ENCODE peak calls at places on chromosomes 1 and 21, in nine cellular contexts. N, W, Q, V, P, H, X, R and J are unnamed samples.

GRCh38 chr1:6342031-6342430 is 51.5 kb downstream of the ACOT7 start:
- DNase-seq in N (no peak), X (no peak), H (no peak), W (no peak), P (no peak), Q (no peak), V (no peak), R (no peak), J (no peak)

GRCh38 chr1:200258447-200259375 is 151.1 kb downstream of the ZNF281 start:
- DNase-seq in Q (no peak), R (no peak), N (no peak), H (no peak), P (peak), V (no peak), X (no peak), W (no peak), J (no peak)

GRCh38 chr1:24027838-24028468 is 47.8 kb upstream of the SRSF10 start:
- DNase-seq in X (no peak), P (peak), H (no peak), W (peak), Q (peak), N (no peak), V (no peak), R (no peak), J (peak)

GRCh38 chr1:172108494-172108893 is 267.2 kb downstream of the DNM3 start:
- DNase-seq in X (no peak), P (no peak), Q (peak), W (no peak), V (no peak), R (no peak), H (no peak), N (no peak), J (no peak)

GRCh38 chr1:1226566-1227362 is 5.0 kb downstream of the SDF4 start:
- DNase-seq in N (no peak), H (no peak), X (no peak), P (no peak), V (no peak), W (no peak), Q (no peak), R (no peak), J (no peak)

GRCh38 chr1:67372136-67372535 is 58.1 kb downstream of the SERBP1 start:
- DNase-seq in N (no peak), X (no peak), Q (no peak), H (no peak), P (no peak), V (no peak), W (peak), R (no peak), J (no peak)

GRCh38 chr21:28892550-28893111 is 100.0 kb downstream of the LTN1 start:
- DNase-seq in Q (no peak), H (no peak), R (no peak), V (no peak), X (no peak), W (no peak), N (no peak), P (no peak), J (no peak)

GRCh38 chr1:1318131-1318652 is 6.3 kb downstream of the INTS11 start:
- DNase-seq in V (no peak), X (peak), P (no peak), H (no peak), W (peak), R (peak), N (peak), Q (peak), J (peak)

GRCh38 chr1:160400284-160400645 is at the start of gene VANGL2:
- DNase-seq in N (peak), V (peak), R (no peak), P (peak), Q (no peak), H (peak), X (no peak), W (peak), J (peak)

GRCh38 chr1:210359255-210359654 is 30.6 kb downstream of the HHAT start:
- DNase-seq in W (no peak), R (no peak), P (no peak), H (no peak), X (no peak), N (no peak), V (no peak), Q (no peak), J (no peak)

GRCh38 chr21:15414057-15414456 is 315.7 kb upstream of the USP25 start:
- DNase-seq in P (peak), V (no peak), X (no peak), Q (no peak), N (no peak), W (no peak), R (no peak), H (no peak), J (no peak)

GRCh38 chr1:177343445-177343844 is 172.7 kb downstream of the BRINP2 start:
- DNase-seq in N (no peak), V (no peak), X (no peak), R (no peak), H (no peak), Q (peak), P (no peak), W (no peak), J (no peak)

GRCh38 chr1:172917972-172918371 is 132.8 kb downstream of the TNFSF18 start:
- DNase-seq in P (no peak), X (peak), Q (peak), N (no peak), W (peak), V (no peak), R (no peak), H (no peak), J (peak)

GRCh38 chr21:44702973-44703730 is 6.2 kb downstream of the KRTAP10-12 start:
- DNase-seq in Q (no peak), V (peak), H (peak), X (no peak), P (no peak), N (no peak), W (no peak), R (no peak), J (no peak)

GRCh38 chr1:27525296-27526271 is 35.6 kb upstream of the WASF2 start:
- DNase-seq in H (peak), Q (peak), P (no peak), R (peak), N (peak), V (peak), W (peak), X (no peak), J (no peak)
- H3K4me3 ChIP-seq in H (no peak), Q (no peak), P (no peak), R (no peak), N (peak), V (peak), W (peak), X (peak), J (no peak)

DNA sequence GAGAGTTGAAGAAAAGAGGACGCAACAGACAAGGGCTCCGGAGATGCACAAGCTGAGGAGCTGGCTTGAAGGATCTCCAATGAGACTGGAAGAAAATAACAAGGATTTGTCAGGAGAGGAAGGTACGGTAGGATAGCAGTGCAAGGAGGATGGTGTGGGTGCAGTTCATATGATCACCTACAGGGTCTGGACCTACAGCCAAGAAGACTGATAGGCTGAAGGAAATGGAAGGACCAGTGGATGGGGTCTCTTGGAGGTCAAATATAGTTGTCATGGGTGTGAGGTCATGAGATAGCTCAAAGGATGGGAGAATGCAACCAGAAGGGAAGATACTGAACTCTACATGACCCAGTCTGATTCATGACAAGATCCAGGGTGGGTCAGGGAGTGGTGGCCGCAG is 15.2 kb upstream of the KANK4 start:
- DNase-seq in R (no peak), Q (no peak), H (no peak), P (no peak), N (no peak), V (no peak), X (no peak), W (no peak), J (no peak)
- TF ChIP-seq CTCF in R (no peak), Q (no peak), H (peak), P (no peak), N (no peak), V (no peak), X (no peak), W (no peak), J (no peak)

GRCh38 chr1:19458815-19459417 is 26.4 kb downstream of the CAPZB start:
- DNase-seq in H (no peak), X (no peak), Q (no peak), V (no peak), N (no peak), P (no peak), R (no peak), W (no peak), J (no peak)
- H3K4me3 ChIP-seq in H (no peak), X (no peak), Q (no peak), V (peak), N (no peak), P (no peak), R (no peak), W (no peak), J (no peak)

GRCh38 chr1:33328817-33329216 is 7.9 kb upstream of the A3GALT2 start:
- DNase-seq in P (no peak), Q (no peak), R (no peak), H (no peak), V (no peak), W (no peak), X (no peak), N (no peak), J (no peak)

GRCh38 chr1:33329600-33330305 is 8.9 kb upstream of the A3GALT2 start:
- DNase-seq in X (no peak), H (no peak), R (no peak), P (no peak), W (no peak), V (no peak), Q (no peak), N (no peak), J (no peak)

GRCh38 chr1:33326690-33327300 is 5.9 kb upstream of the A3GALT2 start:
- DNase-seq in Q (no peak), V (no peak), H (no peak), R (no peak), X (no peak), N (no peak), W (no peak), P (no peak), J (no peak)

GRCh38 chr1:33330376-33330890 is 9.5 kb upstream of the A3GALT2 start:
- DNase-seq in Q (no peak), H (no peak), X (no peak), R (no peak), V (no peak), W (no peak), P (no peak), N (no peak), J (no peak)

GRCh38 chr1:33327587-33328325 is 6.9 kb upstream of the A3GALT2 start:
- DNase-seq in H (no peak), V (no peak), Q (peak), P (no peak), X (peak), W (peak), R (peak), N (peak), J (peak)
- TF ChIP-seq CTCF in H (no peak), V (no peak), Q (no peak), P (no peak), X (peak), W (no peak), R (no peak), N (no peak), J (no peak)

DNA sequence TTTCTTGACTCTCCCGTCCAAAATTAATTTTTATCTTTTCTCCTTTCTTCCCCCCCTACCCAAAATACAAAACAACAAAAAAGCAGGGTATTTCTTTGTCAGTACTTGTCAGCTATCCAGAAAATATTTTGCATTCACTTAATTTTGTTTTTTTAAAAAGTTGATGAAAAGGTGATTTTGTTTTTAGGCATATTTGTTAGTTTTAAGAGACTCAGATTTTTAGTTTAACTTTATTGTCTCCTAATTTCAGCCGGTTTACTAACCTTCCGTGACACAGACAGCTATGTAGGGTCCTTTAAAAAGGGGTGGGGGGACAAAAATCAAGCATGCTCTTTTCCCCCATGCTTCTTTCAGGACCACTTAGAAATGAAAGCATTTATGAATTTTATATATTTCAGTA is 1.5 kb downstream of the PBX1 start:
- DNase-seq in P (no peak), N (no peak), X (no peak), V (no peak), W (no peak), H (no peak), R (no peak), Q (no peak), J (no peak)
- H3K4me3 ChIP-seq in P (peak), N (peak), X (peak), V (no peak), W (peak), H (peak), R (peak), Q (peak), J (peak)

DNA sequence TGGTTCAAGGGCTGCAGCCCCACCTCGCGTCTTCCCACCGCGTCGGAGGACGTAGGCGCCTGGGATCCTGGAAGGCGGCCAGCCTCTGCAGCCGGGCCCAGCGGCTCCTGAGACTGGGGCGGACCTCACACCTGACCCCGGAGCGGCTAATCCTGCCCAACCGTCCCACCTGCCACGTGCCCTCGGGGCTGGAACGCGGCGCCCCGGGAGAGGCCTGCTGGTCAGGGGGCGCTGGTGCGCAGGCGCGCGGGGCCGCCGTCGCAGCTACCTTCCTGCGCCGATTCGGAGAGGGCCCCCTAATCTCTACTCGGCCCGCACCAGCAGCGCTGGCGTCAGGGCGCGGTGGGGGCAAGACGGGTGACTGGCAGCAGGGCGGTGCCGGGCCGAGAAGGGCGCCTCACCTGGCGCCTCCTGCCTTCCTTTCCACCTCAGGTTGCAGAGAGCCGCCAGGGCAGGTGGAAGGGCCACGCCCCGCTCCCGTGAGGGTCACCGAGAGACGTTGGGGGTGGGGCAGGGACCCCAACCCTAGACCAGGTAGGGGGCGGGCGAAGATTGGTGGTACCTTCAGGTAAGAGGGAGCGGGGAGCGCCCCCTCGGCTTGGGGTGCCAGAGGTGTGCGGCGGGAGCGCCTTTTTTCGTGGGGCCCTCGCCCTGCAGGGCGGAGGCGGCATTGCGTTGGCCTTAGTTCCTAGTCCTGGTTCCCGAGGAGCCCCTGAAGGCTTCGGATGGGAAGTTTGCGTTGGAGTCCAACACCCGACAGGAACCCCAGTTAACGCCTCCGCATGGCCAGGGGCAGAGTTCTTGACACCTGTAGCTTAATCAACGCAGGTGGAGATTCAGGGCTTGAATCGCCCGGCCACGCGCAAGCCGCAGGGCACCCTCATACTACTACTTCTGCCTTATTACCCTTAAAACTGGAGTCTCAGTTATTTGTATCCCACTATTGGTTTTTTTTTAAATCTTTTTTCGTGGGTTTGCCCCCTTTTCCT is at the start of gene TDRD5:
- DNase-seq in H (peak), X (no peak), W (no peak), P (no peak), R (no peak), Q (no peak), N (no peak), V (no peak), J (no peak)
- TF ChIP-seq CTCF in H (peak), X (no peak), W (no peak), P (no peak), R (no peak), Q (no peak), N (no peak), V (no peak), J (no peak)

GRCh38 chr1:68384321-68384813 is 65.4 kb downstream of the RPE65 start:
- DNase-seq in P (no peak), Q (peak), V (no peak), W (peak), R (peak), N (no peak), X (peak), H (no peak), J (peak)
- H3K4me3 ChIP-seq in P (no peak), Q (no peak), V (no peak), W (no peak), R (no peak), N (no peak), X (no peak), H (no peak), J (no peak)

GRCh38 chr1:28915036-28915895 is 897 bp downstream of the EPB41 start:
- DNase-seq in R (peak), N (no peak), X (no peak), V (peak), P (peak), H (peak), Q (peak), W (peak), J (peak)

GRCh38 chr1:28913786-28914227 is 562 bp upstream of the EPB41 start:
- DNase-seq in N (no peak), Q (no peak), W (no peak), R (no peak), V (no peak), X (no peak), P (peak), H (no peak), J (no peak)

GRCh38 chr1:28917757-28918118 is 3.4 kb downstream of the EPB41 start:
- DNase-seq in X (no peak), Q (no peak), R (no peak), P (no peak), N (no peak), V (peak), W (no peak), H (no peak), J (no peak)

GRCh38 chr1:28910379-28911125 is 3.8 kb upstream of the EPB41 start:
- DNase-seq in Q (no peak), V (no peak), N (no peak), P (no peak), W (no peak), X (no peak), H (peak), R (no peak), J (no peak)

DNA sequence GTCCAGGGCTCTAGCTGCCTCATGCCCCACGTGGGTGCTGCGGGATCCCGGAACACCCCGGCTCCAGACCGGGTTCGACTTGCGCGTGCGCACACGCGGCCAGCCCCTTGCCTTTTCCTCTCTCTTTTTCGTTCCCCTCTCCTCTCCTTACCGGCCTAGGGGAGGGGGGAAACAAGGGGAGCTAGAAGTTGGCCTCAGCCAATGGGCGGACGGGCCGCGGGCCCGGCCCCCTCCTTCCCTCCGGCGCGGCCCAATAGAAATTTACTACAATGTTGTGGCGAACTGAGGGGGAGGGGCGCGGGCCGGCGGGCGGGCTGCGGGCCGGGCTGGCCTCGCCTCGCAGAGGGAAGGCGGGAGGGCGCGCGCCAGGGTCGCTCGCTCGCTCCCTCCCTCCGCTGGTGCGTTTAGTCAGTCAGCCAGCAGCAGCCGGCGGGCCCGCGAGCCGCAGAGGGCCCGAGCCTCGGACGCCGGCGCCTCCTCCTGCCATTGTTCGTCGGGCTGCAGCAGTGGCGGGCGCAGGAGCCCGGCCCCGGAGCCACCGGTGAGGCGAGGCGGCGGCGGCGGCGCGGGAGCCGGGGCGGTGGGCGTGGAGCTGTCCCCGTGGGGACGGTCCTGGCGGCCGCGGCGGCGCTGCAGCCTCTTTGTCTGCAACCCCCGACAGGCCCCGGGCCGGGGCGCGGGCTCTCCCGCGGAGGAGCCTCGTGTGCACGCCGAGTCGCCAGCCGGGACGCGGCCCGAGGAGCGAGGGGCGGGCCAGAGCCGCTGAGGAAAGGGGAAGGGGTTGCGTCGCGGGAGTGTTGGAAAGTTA is at the start of gene EPB41:
- DNase-seq in P (peak), N (peak), W (peak), V (peak), Q (peak), H (peak), X (peak), R (peak), J (peak)
- TF ChIP-seq CTCF in P (no peak), N (no peak), W (no peak), V (no peak), Q (no peak), H (no peak), X (no peak), R (no peak), J (no peak)

GRCh38 chr1:101993703-101994102 is 3.0 kb downstream of the OLFM3 start:
- DNase-seq in X (no peak), N (no peak), H (no peak), V (no peak), P (peak), W (no peak), Q (no peak), R (no peak), J (no peak)
- H3K4me3 ChIP-seq in X (no peak), N (no peak), H (no peak), V (no peak), P (no peak), W (no peak), Q (no peak), R (no peak), J (no peak)

GRCh38 chr1:239237912-239238311 is 148.5 kb upstream of the CHRM3 start:
- DNase-seq in V (no peak), Q (no peak), W (no peak), P (no peak), X (no peak), N (no peak), R (no peak), H (peak), J (no peak)
- TF ChIP-seq CTCF in V (no peak), Q (no peak), W (no peak), P (no peak), X (no peak), N (no peak), R (no peak), H (peak), J (no peak)